ENCODE peak calls at places on chromosomes 11 and 22, in four cellular contexts. A is hypothalamus; C is activated CD4-positive, alpha-beta T cell treated with anti-CD3 and anti-CD28 coated beads for 48 hours; N is NCI-H510A. X is an unnamed sample.

GRCh38 chr11:73384871-73385692 is 8.9 kb downstream of the RELT start:
- DNase-seq in A (peak), C (no peak), N (peak), X (no peak)

GRCh38 chr11:96337541-96338530 is 5.2 kb downstream of the MAML2 start:
- DNase-seq in A (peak), C (peak), N (no peak), X (no peak)

GRCh38 chr11:125514336-125515101 is 18.5 kb upstream of the FEZ1 start:
- DNase-seq in A (no peak), C (peak), N (no peak), X (peak)

GRCh38 chr11:114027941-114028340 is 31.6 kb upstream of the ZBTB16 start:
- DNase-seq in A (no peak), C (no peak), N (no peak), X (no peak)

GRCh38 chr11:111585371-111585770 is 16.9 kb upstream of the SIK2 start:
- DNase-seq in A (no peak), C (no peak), N (no peak), X (no peak)

GRCh38 chr11:65911682-65912568 is 6.9 kb downstream of the C11orf68 start:
- DNase-seq in A (no peak), C (no peak), N (peak), X (no peak)

GRCh38 chr22:23784215-23784732 is 2.5 kb upstream of the SMARCB1 start:
- DNase-seq in A (no peak), C (no peak), N (no peak), X (no peak)

GRCh38 chr22:41206719-41207118 is 1.6 kb downstream of the L3MBTL2 start:
- DNase-seq in A (no peak), C (no peak), N (no peak), X (no peak)

GRCh38 chr11:114821626-114822025 is 143.3 kb downstream of the NXPE2 start:
- DNase-seq in A (no peak), C (no peak), N (peak), X (no peak)

GRCh38 chr11:44016129-44016528 is 31.7 kb upstream of the ACCSL start:
- DNase-seq in A (no peak), C (no peak), N (no peak), X (no peak)

GRCh38 chr22:39545310-39546063 is 12.9 kb upstream of the RPS19BP1 start:
- DNase-seq in A (no peak), C (peak), N (no peak), X (no peak)

GRCh38 chr11:116879789-116880402 is 42.5 kb upstream of the APOA1 start:
- DNase-seq in A (no peak), C (no peak), N (peak), X (no peak)

GRCh38 chr11:66858939-66859685 is 2.2 kb downstream of the LRFN4 start:
- DNase-seq in A (no peak), C (no peak), N (no peak), X (no peak)

GRCh38 chr22:41382610-41383009 is 868 bp downstream of the TEF start:
- DNase-seq in A (no peak), C (no peak), N (no peak), X (no peak)

GRCh38 chr11:66365711-66366619 is 5.6 kb downstream of the SLC29A2 start:
- DNase-seq in A (no peak), C (no peak), N (no peak), X (no peak)

GRCh38 chr11:6475936-6476335 is 2.2 kb upstream of the TRIM3 start:
- DNase-seq in A (no peak), C (no peak), N (no peak), X (no peak)